ENCODE peak calls at places on chromosome 6, in eight cellular contexts. B is AG08395, Z is HEK293T, R is WTC11, Q is left ventricle myocardium inferior, D is hypothalamus, P is Calu3, L is adipocyte. V is an unnamed sample.

GRCh38 chr6:36717231-36717825 is 19.7 kb downstream of the RAB44 start:
- DNase-seq in B (no peak), Z (no peak), R (no peak), Q (no peak), D (no peak), P (no peak), L (no peak), V (no peak)

GRCh38 chr6:93784794-93785757 is 365.7 kb upstream of the EPHA7 start:
- DNase-seq in B (peak), Z (no peak), R (no peak), Q (no peak), D (no peak), P (no peak), L (peak), V (no peak)

GRCh38 chr6:68726307-68726706 is 91.2 kb downstream of the ADGRB3 start:
- DNase-seq in B (no peak), Z (no peak), R (no peak), Q (no peak), D (no peak), P (no peak), L (no peak), V (no peak)

GRCh38 chr6:160362556-160362955 is 14.4 kb downstream of the SLC22A3 start:
- DNase-seq in B (no peak), Z (no peak), R (no peak), Q (no peak), D (no peak), P (no peak), L (no peak), V (no peak)

GRCh38 chr6:125195526-125195925 is 42.0 kb downstream of the TPD52L1 start:
- DNase-seq in B (no peak), Z (no peak), R (no peak), Q (no peak), D (no peak), P (no peak), L (no peak), V (no peak)

GRCh38 chr6:138124096-138124495 is 16.9 kb upstream of the PERP start:
- DNase-seq in B (no peak), Z (no peak), R (no peak), Q (no peak), D (no peak), P (no peak), L (no peak), V (no peak)

GRCh38 chr6:167094436-167094819 is 28.5 kb upstream of the CCR6 start:
- DNase-seq in B (no peak), Z (no peak), R (no peak), Q (no peak), D (no peak), P (no peak), L (no peak), V (no peak)

GRCh38 chr6:12350644-12351173 is 60.5 kb downstream of the EDN1 start:
- DNase-seq in B (no peak), Z (no peak), R (no peak), Q (no peak), D (no peak), P (no peak), L (no peak), V (no peak)

GRCh38 chr6:48474136-48474535 is 363.1 kb upstream of the PTCHD4 start:
- DNase-seq in B (no peak), Z (no peak), R (no peak), Q (no peak), D (no peak), P (no peak), L (no peak), V (no peak)

GRCh38 chr6:13397359-13398080 is 69.2 kb upstream of the TBC1D7 start:
- DNase-seq in B (no peak), Z (no peak), R (no peak), Q (no peak), D (no peak), P (peak), L (no peak), V (no peak)

GRCh38 chr6:153044295-153044694 is 41.8 kb upstream of the MTRF1L start:
- DNase-seq in B (no peak), Z (no peak), R (no peak), Q (no peak), D (no peak), P (no peak), L (no peak), V (no peak)

GRCh38 chr6:69791065-69791471 is 5.7 kb downstream of the LMBRD1 start:
- DNase-seq in B (no peak), Z (no peak), R (no peak), Q (no peak), D (no peak), P (no peak), L (peak), V (no peak)

GRCh38 chr6:154258064-154258757 is 98.4 kb downstream of the IPCEF1 start:
- DNase-seq in B (no peak), Z (no peak), R (no peak), Q (no peak), D (no peak), P (no peak), L (no peak), V (no peak)